ENCODE peak calls at places on chromosome 4, in four cellular contexts. One of them, this sample, is unnamed.

GRCh38 chr4:23856630-23857029 is 33.2 kb downstream of the PPARGC1A start:
- DNase-seq in activated T-cell treated with anti-CD3 and anti-CD28 coated beads for 1 hour: no peak
- DNase-seq in astrocyte of the spinal cord: no peak
- DNase-seq in HL-60: no peak
- DNase-seq in this sample: peak

GRCh38 chr4:121958777-121959176 is 6.9 kb upstream of the TRPC3 start:
- DNase-seq in astrocyte of the spinal cord: no peak
- DNase-seq in HL-60: no peak
- DNase-seq in activated T-cell treated with anti-CD3 and anti-CD28 coated beads for 1 hour: no peak
- DNase-seq in this sample: no peak

GRCh38 chr4:146040623-146041022 is 102.0 kb upstream of the ZNF827 start:
- DNase-seq in astrocyte of the spinal cord: no peak
- DNase-seq in HL-60: no peak
- DNase-seq in activated T-cell treated with anti-CD3 and anti-CD28 coated beads for 1 hour: no peak
- DNase-seq in this sample: no peak

GRCh38 chr4:178165251-178165650 is 723.0 kb upstream of the AGA start:
- DNase-seq in HL-60: no peak
- DNase-seq in activated T-cell treated with anti-CD3 and anti-CD28 coated beads for 1 hour: no peak
- DNase-seq in astrocyte of the spinal cord: no peak
- DNase-seq in this sample: no peak

GRCh38 chr4:6680372-6681034 is 13.2 kb upstream of the S100P start:
- DNase-seq in astrocyte of the spinal cord: no peak
- DNase-seq in activated T-cell treated with anti-CD3 and anti-CD28 coated beads for 1 hour: no peak
- DNase-seq in HL-60: no peak
- DNase-seq in this sample: no peak

GRCh38 chr4:152236519-152237056 is 299.3 kb downstream of the FBXW7 start:
- DNase-seq in HL-60: no peak
- DNase-seq in activated T-cell treated with anti-CD3 and anti-CD28 coated beads for 1 hour: no peak
- DNase-seq in astrocyte of the spinal cord: no peak
- DNase-seq in this sample: no peak

GRCh38 chr4:8777320-8778196 is 94.1 kb downstream of the HMX1 start:
- DNase-seq in HL-60: no peak
- DNase-seq in activated T-cell treated with anti-CD3 and anti-CD28 coated beads for 1 hour: no peak
- DNase-seq in astrocyte of the spinal cord: no peak
- DNase-seq in this sample: no peak

GRCh38 chr4:5220028-5220427 is 168.7 kb downstream of the STK32B start:
- DNase-seq in activated T-cell treated with anti-CD3 and anti-CD28 coated beads for 1 hour: no peak
- DNase-seq in HL-60: no peak
- DNase-seq in astrocyte of the spinal cord: no peak
- DNase-seq in this sample: peak

GRCh38 chr4:141006236-141006802 is 127.0 kb downstream of the RNF150 start:
- DNase-seq in astrocyte of the spinal cord: no peak
- DNase-seq in HL-60: no peak
- DNase-seq in activated T-cell treated with anti-CD3 and anti-CD28 coated beads for 1 hour: no peak
- DNase-seq in this sample: no peak

GRCh38 chr4:156294577-156294976 is 340.9 kb upstream of the CTSO start:
- DNase-seq in HL-60: no peak
- DNase-seq in activated T-cell treated with anti-CD3 and anti-CD28 coated beads for 1 hour: no peak
- DNase-seq in astrocyte of the spinal cord: peak
- DNase-seq in this sample: peak

GRCh38 chr4:74123065-74123728 is 24.2 kb upstream of the CXCL2 start:
- DNase-seq in activated T-cell treated with anti-CD3 and anti-CD28 coated beads for 1 hour: no peak
- DNase-seq in HL-60: peak
- DNase-seq in astrocyte of the spinal cord: peak
- DNase-seq in this sample: no peak

GRCh38 chr4:87880106-87880505 is 47.3 kb downstream of the MEPE start:
- DNase-seq in astrocyte of the spinal cord: no peak
- DNase-seq in HL-60: no peak
- DNase-seq in activated T-cell treated with anti-CD3 and anti-CD28 coated beads for 1 hour: no peak
- DNase-seq in this sample: no peak

GRCh38 chr4:158300012-158300411 is 89.7 kb downstream of the TMEM144 start:
- DNase-seq in activated T-cell treated with anti-CD3 and anti-CD28 coated beads for 1 hour: no peak
- DNase-seq in HL-60: no peak
- DNase-seq in astrocyte of the spinal cord: no peak
- DNase-seq in this sample: no peak

GRCh38 chr4:150722908-150723362 is 141.0 kb downstream of the MAB21L2 start:
- DNase-seq in astrocyte of the spinal cord: no peak
- DNase-seq in HL-60: no peak
- DNase-seq in activated T-cell treated with anti-CD3 and anti-CD28 coated beads for 1 hour: no peak
- DNase-seq in this sample: no peak

GRCh38 chr4:71300362-71300761 is 38.5 kb upstream of the SLC4A4 start:
- DNase-seq in HL-60: no peak
- DNase-seq in astrocyte of the spinal cord: no peak
- DNase-seq in activated T-cell treated with anti-CD3 and anti-CD28 coated beads for 1 hour: no peak
- DNase-seq in this sample: no peak

GRCh38 chr4:24070117-24070516 is 180.3 kb upstream of the PPARGC1A start:
- DNase-seq in astrocyte of the spinal cord: peak
- DNase-seq in HL-60: no peak
- DNase-seq in activated T-cell treated with anti-CD3 and anti-CD28 coated beads for 1 hour: no peak
- DNase-seq in this sample: peak

GRCh38 chr4:107183155-107183774 is 147.2 kb upstream of the DKK2 start:
- DNase-seq in astrocyte of the spinal cord: peak
- DNase-seq in HL-60: peak
- DNase-seq in activated T-cell treated with anti-CD3 and anti-CD28 coated beads for 1 hour: no peak
- DNase-seq in this sample: peak

GRCh38 chr4:32574803-32575202 is 1854.6 kb downstream of the PCDH7 start:
- DNase-seq in HL-60: no peak
- DNase-seq in astrocyte of the spinal cord: no peak
- DNase-seq in activated T-cell treated with anti-CD3 and anti-CD28 coated beads for 1 hour: no peak
- DNase-seq in this sample: no peak

GRCh38 chr4:98505991-98506390 is 152.4 kb downstream of the TSPAN5 start:
- DNase-seq in HL-60: no peak
- DNase-seq in astrocyte of the spinal cord: no peak
- DNase-seq in activated T-cell treated with anti-CD3 and anti-CD28 coated beads for 1 hour: no peak
- DNase-seq in this sample: peak

GRCh38 chr4:15493411-15493810 is 23.7 kb downstream of the CC2D2A start:
- DNase-seq in HL-60: no peak
- DNase-seq in astrocyte of the spinal cord: no peak
- DNase-seq in activated T-cell treated with anti-CD3 and anti-CD28 coated beads for 1 hour: no peak
- DNase-seq in this sample: no peak

GRCh38 chr4:48180234-48180633 is 46.2 kb upstream of the TXK start:
- DNase-seq in activated T-cell treated with anti-CD3 and anti-CD28 coated beads for 1 hour: no peak
- DNase-seq in HL-60: no peak
- DNase-seq in astrocyte of the spinal cord: peak
- DNase-seq in this sample: no peak

GRCh38 chr4:8378101-8378724 is 62.3 kb downstream of the ACOX3 start:
- DNase-seq in HL-60: no peak
- DNase-seq in astrocyte of the spinal cord: no peak
- DNase-seq in activated T-cell treated with anti-CD3 and anti-CD28 coated beads for 1 hour: no peak
- DNase-seq in this sample: no peak

GRCh38 chr4:113057891-113058290 is 8.4 kb downstream of the ANK2 start:
- DNase-seq in HL-60: no peak
- DNase-seq in astrocyte of the spinal cord: peak
- DNase-seq in activated T-cell treated with anti-CD3 and anti-CD28 coated beads for 1 hour: no peak
- DNase-seq in this sample: peak

GRCh38 chr4:176444741-176445140 is 125.0 kb downstream of the SPCS3 start:
- DNase-seq in HL-60: no peak
- DNase-seq in activated T-cell treated with anti-CD3 and anti-CD28 coated beads for 1 hour: no peak
- DNase-seq in astrocyte of the spinal cord: peak
- DNase-seq in this sample: peak

GRCh38 chr4:150149381-150149780 is 71.1 kb downstream of the DCLK2 start:
- DNase-seq in HL-60: no peak
- DNase-seq in activated T-cell treated with anti-CD3 and anti-CD28 coated beads for 1 hour: no peak
- DNase-seq in astrocyte of the spinal cord: peak
- DNase-seq in this sample: peak

GRCh38 chr4:17561195-17561909 is 15.6 kb upstream of the LAP3 start:
- DNase-seq in activated T-cell treated with anti-CD3 and anti-CD28 coated beads for 1 hour: no peak
- DNase-seq in HL-60: no peak
- DNase-seq in astrocyte of the spinal cord: peak
- DNase-seq in this sample: no peak

GRCh38 chr4:145796338-145796737 is 116.4 kb downstream of the C4orf51 start:
- DNase-seq in activated T-cell treated with anti-CD3 and anti-CD28 coated beads for 1 hour: no peak
- DNase-seq in astrocyte of the spinal cord: no peak
- DNase-seq in HL-60: no peak
- DNase-seq in this sample: no peak

GRCh38 chr4:169906104-169906503 is 120.1 kb downstream of the MFAP3L start:
- DNase-seq in activated T-cell treated with anti-CD3 and anti-CD28 coated beads for 1 hour: no peak
- DNase-seq in HL-60: no peak
- DNase-seq in astrocyte of the spinal cord: no peak
- DNase-seq in this sample: no peak

GRCh38 chr4:188660796-188661195 is 521.6 kb downstream of the TRIML1 start:
- DNase-seq in HL-60: no peak
- DNase-seq in activated T-cell treated with anti-CD3 and anti-CD28 coated beads for 1 hour: no peak
- DNase-seq in astrocyte of the spinal cord: no peak
- DNase-seq in this sample: no peak

GRCh38 chr4:170868191-170868590 is 778.4 kb upstream of the AADAT start:
- DNase-seq in activated T-cell treated with anti-CD3 and anti-CD28 coated beads for 1 hour: no peak
- DNase-seq in astrocyte of the spinal cord: no peak
- DNase-seq in HL-60: no peak
- DNase-seq in this sample: peak

GRCh38 chr4:156901871-156902270 is 69.7 kb downstream of the PDGFC start:
- DNase-seq in HL-60: no peak
- DNase-seq in astrocyte of the spinal cord: peak
- DNase-seq in activated T-cell treated with anti-CD3 and anti-CD28 coated beads for 1 hour: no peak
- DNase-seq in this sample: no peak

GRCh38 chr4:147355849-147356248 is 125.0 kb upstream of the EDNRA start:
- DNase-seq in activated T-cell treated with anti-CD3 and anti-CD28 coated beads for 1 hour: no peak
- DNase-seq in HL-60: no peak
- DNase-seq in astrocyte of the spinal cord: peak
- DNase-seq in this sample: no peak

GRCh38 chr4:13989496-13989895 is 362.0 kb upstream of the BOD1L1 start:
- DNase-seq in activated T-cell treated with anti-CD3 and anti-CD28 coated beads for 1 hour: no peak
- DNase-seq in astrocyte of the spinal cord: no peak
- DNase-seq in HL-60: no peak
- DNase-seq in this sample: no peak

GRCh38 chr4:99649778-99650177 is 7.8 kb downstream of the C4orf54 start:
- DNase-seq in activated T-cell treated with anti-CD3 and anti-CD28 coated beads for 1 hour: no peak
- DNase-seq in astrocyte of the spinal cord: no peak
- DNase-seq in HL-60: no peak
- DNase-seq in this sample: no peak

GRCh38 chr4:154332681-154333421 is 158.7 kb downstream of the DCHS2 start:
- DNase-seq in HL-60: peak
- DNase-seq in astrocyte of the spinal cord: no peak
- DNase-seq in activated T-cell treated with anti-CD3 and anti-CD28 coated beads for 1 hour: peak
- DNase-seq in this sample: peak